ENCODE peak calls at places on chromosome 18, in five cellular contexts. N is nephron progenitor cell, O is lower lobe of right lung, Z is AG10803, I is transverse colon. Y is an unnamed sample.

GRCh38 chr18:22694954-22695353 is 238.2 kb upstream of the RBBP8 start:
- DNase-seq in N (no peak), I (no peak), Z (peak; percentile 94), O (no peak), Y (no peak)

GRCh38 chr18:67475673-67476072 is 40.8 kb downstream of the DSEL start:
- DNase-seq in I (no peak), N (no peak), Z (peak; percentile 49), O (no peak), Y (no peak)

GRCh38 chr18:43620936-43621335 is 343.6 kb upstream of the SYT4 start:
- DNase-seq in Z (peak; percentile 20), O (no peak), N (peak; percentile 5), I (no peak), Y (no peak)

GRCh38 chr18:66271927-66272326 is 332.0 kb downstream of the CDH19 start:
- DNase-seq in I (no peak), Z (no peak), N (no peak), O (no peak), Y (no peak)

GRCh38 chr18:750456-750855 is 38.0 kb upstream of the ENOSF1 start:
- DNase-seq in N (no peak), O (no peak), I (no peak), Z (no peak), Y (no peak)

GRCh38 chr18:22667616-22668422 is 250.1 kb upstream of the CTAGE1 start:
- DNase-seq in N (no peak), Z (peak; percentile 67), I (no peak), O (no peak), Y (no peak)

GRCh38 chr18:58858591-58859468 is 5.8 kb upstream of the ZNF532 start:
- DNase-seq in Z (peak; percentile 87), I (peak; percentile 18), N (no peak), O (no peak), Y (no peak)

GRCh38 chr18:7585272-7585670 is 18.2 kb downstream of the PTPRM start:
- DNase-seq in O (no peak), Z (peak; percentile 90), N (no peak), I (no peak), Y (no peak)

GRCh38 chr18:76618721-76619120 is 123.7 kb upstream of the ZNF516 start:
- DNase-seq in Z (no peak), I (no peak), N (no peak), O (no peak), Y (no peak)

GRCh38 chr18:10245517-10246175 is 208.8 kb upstream of the APCDD1 start:
- DNase-seq in I (no peak), O (no peak), N (no peak), Z (no peak), Y (no peak)

GRCh38 chr18:9619990-9620389 is 5.6 kb upstream of the PPP4R1 start:
- DNase-seq in N (no peak), O (peak; percentile 75), I (no peak), Z (peak; percentile 54), Y (no peak)

GRCh38 chr18:10604178-10604577 is 78.4 kb downstream of the NAPG start:
- DNase-seq in I (no peak), Z (no peak), O (no peak), N (no peak), Y (no peak)

GRCh38 chr18:75811156-75811555 is 383.7 kb upstream of the SMIM21 start:
- DNase-seq in I (no peak), O (no peak), N (no peak), Z (peak; percentile 58), Y (no peak)

GRCh38 chr18:45637546-45638327 is 22.5 kb downstream of the SLC14A2 start:
- DNase-seq in O (no peak), N (no peak), Z (peak; percentile 81), I (no peak), Y (no peak)

GRCh38 chr18:34600118-34600517 is 110.0 kb upstream of the DTNA start:
- DNase-seq in N (no peak), I (no peak), O (no peak), Z (peak; percentile 17), Y (no peak)

GRCh38 chr18:22164337-22165048 is 4.9 kb upstream of the GATA6 start:
- DNase-seq in Z (no peak), N (no peak), O (no peak), I (peak; percentile 26), Y (no peak)

GRCh38 chr18:78865056-78865598 is 114.5 kb upstream of the SALL3 start:
- DNase-seq in O (no peak), N (no peak), Z (no peak), I (no peak), Y (no peak)

GRCh38 chr18:9612989-9613388 is 1.4 kb downstream of the PPP4R1 start:
- DNase-seq in I (no peak), Z (no peak), O (no peak), N (no peak), Y (no peak)

GRCh38 chr18:23837591-23837990 is 148.3 kb downstream of the LAMA3 start:
- DNase-seq in N (no peak), I (no peak), Z (peak; percentile 83), O (no peak), Y (no peak)

GRCh38 chr18:23835506-23835905 is 146.3 kb downstream of the LAMA3 start:
- DNase-seq in O (no peak), N (no peak), I (no peak), Z (peak; percentile 60), Y (no peak)

GRCh38 chr18:23838801-23839366 is 149.6 kb downstream of the LAMA3 start:
- DNase-seq in I (no peak), O (no peak), N (no peak), Z (peak; percentile 71), Y (no peak)

GRCh38 chr18:23835076-23835475 is 145.8 kb downstream of the LAMA3 start:
- DNase-seq in N (no peak), O (no peak), I (no peak), Z (no peak), Y (no peak)

GRCh38 chr18:23838233-23838632 is 149.0 kb downstream of the LAMA3 start:
- DNase-seq in I (no peak), O (no peak), N (no peak), Z (no peak), Y (no peak)
- TF ChIP-seq CTCF in I (no peak), O (no peak), N (no peak), Z (no peak), Y (no peak)

GRCh38 chr18:79963658-79964329 is 649 bp upstream of the HSBP1L1 start:
- DNase-seq in I (no peak), Z (no peak), N (no peak), O (no peak), Y (no peak)

GRCh38 chr18:79964330-79965118 is at the start of gene HSBP1L1:
- DNase-seq in Z (peak; percentile 42), N (peak; percentile 80), O (peak; percentile 90), I (peak; percentile 84), Y (peak; percentile 87)

GRCh38 chr18:79961527-79962291 is 2.7 kb upstream of the HSBP1L1 start:
- DNase-seq in N (no peak), Z (no peak), O (peak; percentile 77), I (no peak), Y (no peak)

GRCh38 chr18:79962311-79962710 is 2.1 kb upstream of the HSBP1L1 start:
- DNase-seq in Z (peak; percentile 42), N (no peak), O (peak; percentile 84), I (no peak), Y (no peak)

DNA sequence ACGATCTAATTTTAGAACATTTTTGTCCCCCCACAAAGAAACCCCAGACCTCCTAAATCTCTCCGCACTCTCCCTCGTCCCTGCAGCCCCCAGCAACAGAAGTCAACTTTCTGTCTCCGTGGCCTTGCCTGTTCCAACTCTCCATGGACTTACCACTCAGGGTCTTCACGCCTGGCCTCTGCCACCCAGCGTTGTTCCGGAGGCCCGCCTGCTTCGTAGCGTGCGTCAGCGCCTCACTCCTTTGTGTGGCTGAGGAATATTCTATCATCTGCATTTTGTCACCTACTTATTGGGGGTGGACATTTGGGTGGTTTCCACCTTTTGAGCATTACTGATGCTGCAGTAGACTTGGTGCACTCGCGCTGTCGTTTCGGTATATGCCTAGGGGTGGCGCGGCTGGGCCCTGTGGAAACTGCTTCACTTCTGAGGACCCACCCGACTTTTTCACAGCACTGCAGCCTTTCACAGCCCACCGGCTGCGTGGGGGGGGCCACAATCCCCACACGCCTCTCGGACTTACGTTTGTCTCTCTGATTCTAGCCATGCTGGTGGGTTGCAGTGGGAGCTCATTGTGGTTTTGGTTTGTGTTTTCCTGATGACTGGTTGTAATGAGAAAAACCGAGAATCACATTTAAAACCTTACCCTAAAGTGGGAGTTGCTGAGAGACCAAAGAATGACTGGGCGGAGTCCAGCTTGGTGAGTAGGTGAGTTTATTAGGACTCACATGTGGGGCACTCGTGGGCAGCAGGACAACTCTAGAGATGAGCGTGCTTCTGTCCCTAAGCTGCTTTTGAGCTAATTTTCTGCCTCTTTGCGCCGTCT is 1.4 kb upstream of the HSBP1L1 start:
- DNase-seq in O (no peak), Z (no peak), N (no peak), I (no peak), Y (no peak)
- TF ChIP-seq CTCF in O (no peak), Z (no peak), N (no peak), I (no peak), Y (no peak)

GRCh38 chr18:74456409-74457042 is 582 bp downstream of the DIPK1C start:
- DNase-seq in I (no peak), N (peak; percentile 57), Z (no peak), O (no peak), Y (no peak)

GRCh38 chr18:74457043-74457742 is at the start of gene DIPK1C:
- DNase-seq in I (no peak), O (no peak), N (peak; percentile 70), Z (no peak), Y (no peak)

GRCh38 chr18:74460825-74461224 is 3.7 kb upstream of the DIPK1C start:
- DNase-seq in Z (no peak), N (no peak), I (no peak), O (no peak), Y (no peak)

GRCh38 chr18:74457743-74458465 is 796 bp upstream of the DIPK1C start:
- DNase-seq in N (no peak), I (no peak), Z (no peak), O (no peak), Y (no peak)

DNA sequence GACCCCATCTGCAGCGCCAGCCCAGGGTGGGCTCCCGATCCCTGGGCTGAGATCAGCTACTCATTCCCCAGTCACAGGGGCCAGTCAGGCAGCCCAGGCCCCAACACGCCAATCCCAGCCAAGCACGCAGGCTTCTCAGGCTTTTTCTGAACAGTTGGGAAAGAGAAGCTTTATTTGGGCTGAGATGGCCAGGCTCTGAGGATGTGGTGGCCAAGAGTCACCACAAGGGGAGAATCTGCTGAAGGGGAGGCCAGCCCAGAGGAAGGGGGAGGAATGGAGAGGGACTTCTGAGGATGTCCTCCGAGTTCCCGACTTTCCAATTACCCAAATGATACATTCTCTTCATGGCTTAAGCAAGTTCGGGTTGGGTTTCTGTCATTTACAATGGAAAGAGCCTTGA is 2.8 kb upstream of the DIPK1C start:
- DNase-seq in Z (no peak), I (no peak), O (no peak), N (no peak), Y (peak; percentile 50)
- TF ChIP-seq CTCF in Z (peak; percentile 28), I (no peak), O (no peak), N (peak; percentile 41), Y (peak; percentile 66)

GRCh38 chr18:38009335-38009734 is 443.7 kb upstream of the CELF4 start:
- DNase-seq in I (no peak), N (no peak), O (no peak), Z (no peak), Y (no peak)

GRCh38 chr18:38011446-38011845 is 445.8 kb upstream of the CELF4 start:
- DNase-seq in O (no peak), N (no peak), Z (no peak), I (no peak), Y (no peak)

GRCh38 chr18:38010971-38011370 is 445.4 kb upstream of the CELF4 start:
- DNase-seq in O (no peak), I (no peak), Z (no peak), N (no peak), Y (no peak)

GRCh38 chr18:38006541-38006940 is 440.9 kb upstream of the CELF4 start:
- DNase-seq in Z (no peak), I (no peak), N (no peak), O (no peak), Y (no peak)

GRCh38 chr18:38007931-38008330 is 442.3 kb upstream of the CELF4 start:
- DNase-seq in I (no peak), O (no peak), N (no peak), Z (no peak), Y (no peak)
- TF ChIP-seq CTCF in I (no peak), O (no peak), N (no peak), Z (no peak), Y (no peak)

Y was measured in WERI-Rb-1.